ENCODE peak calls at places on chromosomes 11 and 22, in five cellular contexts. One of them, this sample, is unnamed.
A peak's percentile ranks its signal among the peaks of the same experiment; 100 is the strongest.

GRCh38 chr11:1567721-1568100 is 4.4 kb downstream of the DUSP8 start:
- DNase-seq in colonic mucosa: no peak
- DNase-seq in sigmoid colon: no peak
- DNase-seq in NCI-H1436: no peak
- DNase-seq in nephron progenitor cell: no peak
- DNase-seq in this sample: no peak

GRCh38 chr11:113389288-113389687 is 1.7 kb downstream of the ANKK1 start:
- DNase-seq in nephron progenitor cell: no peak
- DNase-seq in sigmoid colon: no peak
- DNase-seq in colonic mucosa: no peak
- DNase-seq in NCI-H1436: no peak
- DNase-seq in this sample: no peak

GRCh38 chr22:19522190-19522880 is 1.9 kb downstream of the CLDN5 start:
- DNase-seq in colonic mucosa: no peak
- DNase-seq in sigmoid colon: no peak
- DNase-seq in NCI-H1436: peak; percentile 19
- DNase-seq in nephron progenitor cell: no peak
- DNase-seq in this sample: no peak

GRCh38 chr11:113674397-113674685 is 31.8 kb downstream of the TMPRSS5 start:
- DNase-seq in NCI-H1436: no peak
- DNase-seq in nephron progenitor cell: no peak
- DNase-seq in sigmoid colon: no peak
- DNase-seq in colonic mucosa: no peak
- DNase-seq in this sample: no peak

GRCh38 chr11:65415499-65416340 is 6.9 kb upstream of the NEAT1 start:
- DNase-seq in NCI-H1436: no peak
- DNase-seq in sigmoid colon: peak; percentile 71
- DNase-seq in nephron progenitor cell: no peak
- DNase-seq in colonic mucosa: no peak
- DNase-seq in this sample: no peak

GRCh38 chr22:17846326-17846992 is 72.2 kb upstream of the BID start:
- DNase-seq in NCI-H1436: no peak
- DNase-seq in sigmoid colon: peak; percentile 77
- DNase-seq in nephron progenitor cell: no peak
- DNase-seq in colonic mucosa: no peak
- DNase-seq in this sample: no peak

GRCh38 chr11:128694618-128695481 is 978 bp downstream of the FLI1 start:
- DNase-seq in sigmoid colon: peak; percentile 69
- DNase-seq in nephron progenitor cell: peak; percentile 52
- DNase-seq in colonic mucosa: no peak
- DNase-seq in NCI-H1436: no peak
- DNase-seq in this sample: no peak

GRCh38 chr11:17384002-17384511 is 4.4 kb downstream of the KCNJ11 start:
- DNase-seq in nephron progenitor cell: peak; percentile 89
- DNase-seq in sigmoid colon: peak; percentile 88
- DNase-seq in colonic mucosa: peak; percentile 80
- DNase-seq in NCI-H1436: peak; percentile 81
- DNase-seq in this sample: peak; percentile 79

GRCh38 chr11:2929511-2929879 is 275 bp upstream of the PHLDA2 start:
- DNase-seq in sigmoid colon: peak; percentile 72
- DNase-seq in NCI-H1436: no peak
- DNase-seq in colonic mucosa: peak; percentile 85
- DNase-seq in nephron progenitor cell: peak; percentile 51
- DNase-seq in this sample: no peak

GRCh38 chr11:112718483-112718882 is 242.7 kb upstream of the NCAM1 start:
- DNase-seq in NCI-H1436: no peak
- DNase-seq in nephron progenitor cell: no peak
- DNase-seq in sigmoid colon: no peak
- DNase-seq in colonic mucosa: no peak
- DNase-seq in this sample: no peak

GRCh38 chr11:73158356-73159051 is 16.4 kb upstream of the FCHSD2 start:
- DNase-seq in colonic mucosa: no peak
- DNase-seq in NCI-H1436: no peak
- DNase-seq in nephron progenitor cell: no peak
- DNase-seq in sigmoid colon: peak; percentile 40
- DNase-seq in this sample: no peak

GRCh38 chr11:104043678-104044239 is 7.3 kb downstream of the DDI1 start:
- DNase-seq in NCI-H1436: no peak
- DNase-seq in nephron progenitor cell: no peak
- DNase-seq in colonic mucosa: no peak
- DNase-seq in sigmoid colon: no peak
- DNase-seq in this sample: no peak

GRCh38 chr22:39462443-39463147 is 5.8 kb downstream of the MGAT3 start:
- DNase-seq in sigmoid colon: no peak
- DNase-seq in colonic mucosa: no peak
- DNase-seq in nephron progenitor cell: peak; percentile 43
- DNase-seq in NCI-H1436: no peak
- DNase-seq in this sample: no peak

GRCh38 chr11:64892411-64892831 is 14.0 kb upstream of the EHD1 start:
- DNase-seq in NCI-H1436: no peak
- DNase-seq in colonic mucosa: peak; percentile 32
- DNase-seq in nephron progenitor cell: no peak
- DNase-seq in sigmoid colon: no peak
- DNase-seq in this sample: no peak

GRCh38 chr22:41857160-41857859 is 24.4 kb downstream of the SREBF2 start:
- DNase-seq in sigmoid colon: no peak
- DNase-seq in colonic mucosa: peak; percentile 65
- DNase-seq in NCI-H1436: peak; percentile 44
- DNase-seq in nephron progenitor cell: peak; percentile 62
- DNase-seq in this sample: no peak

GRCh38 chr11:130420478-130421198 is 7.8 kb downstream of the ADAMTS8 start:
- DNase-seq in nephron progenitor cell: no peak
- DNase-seq in sigmoid colon: peak; percentile 75
- DNase-seq in colonic mucosa: no peak
- DNase-seq in NCI-H1436: no peak
- DNase-seq in this sample: no peak

This sample was measured in ureter.